ENCODE peak calls at places on chromosomes 11 and 22, in eight cellular contexts. V, K, I, A, M, E, F and S are unnamed samples.

GRCh38 chr22:48709453-48709852 is 1118.2 kb downstream of the BRD1 start:
- DNase-seq in K (no peak), M (no peak), A (no peak), E (peak), F (no peak), V (no peak), I (no peak), S (no peak)

GRCh38 chr11:75103380-75104026 is 6.8 kb upstream of the OR2AT4 start:
- DNase-seq in I (no peak), V (no peak), E (no peak), A (no peak), M (no peak), F (no peak), K (no peak), S (peak)

GRCh38 chr11:65380460-65381126 is 1.9 kb downstream of the SLC25A45 start:
- DNase-seq in V (no peak), K (peak), M (no peak), I (no peak), F (no peak), A (no peak), E (no peak), S (no peak)

GRCh38 chr11:57566035-57566504 is 1.4 kb downstream of the UBE2L6 start:
- DNase-seq in M (no peak), F (peak), A (no peak), E (no peak), I (no peak), K (no peak), V (no peak), S (peak)

GRCh38 chr22:50612715-50613221 is 12.2 kb downstream of the MAPK8IP2 start:
- DNase-seq in A (no peak), E (peak), F (no peak), M (no peak), V (no peak), K (peak), I (peak), S (no peak)

GRCh38 chr11:107752954-107753822 is 41.3 kb upstream of the SLN start:
- DNase-seq in E (no peak), A (no peak), K (no peak), M (no peak), I (no peak), V (no peak), F (no peak), S (no peak)

GRCh38 chr11:119728226-119728626 is 774 bp downstream of the NECTIN1 start:
- DNase-seq in F (no peak), E (peak), V (no peak), I (no peak), M (no peak), A (no peak), K (no peak), S (no peak)

GRCh38 chr22:44317163-44317455 is 4.4 kb upstream of the SHISAL1 start:
- DNase-seq in I (no peak), K (no peak), M (no peak), F (no peak), E (no peak), A (no peak), V (no peak), S (no peak)

GRCh38 chr22:29071261-29072045 is 1.4 kb upstream of the KREMEN1 start:
- DNase-seq in V (peak), M (peak), F (peak), K (peak), E (peak), A (no peak), I (peak), S (no peak)

GRCh38 chr11:101860694-101861371 is 54.0 kb upstream of the CEP126 start:
- DNase-seq in F (peak), A (peak), I (no peak), V (no peak), E (no peak), M (peak), K (peak), S (no peak)

GRCh38 chr11:100984668-100985067 is 144.9 kb downstream of the PGR start:
- DNase-seq in M (no peak), A (no peak), E (no peak), I (no peak), K (no peak), V (no peak), F (no peak), S (no peak)

GRCh38 chr11:10455637-10456487 is 798 bp downstream of the AMPD3 start:
- DNase-seq in M (no peak), E (peak), I (peak), K (peak), V (no peak), F (peak), A (peak), S (peak)

GRCh38 chr11:87600938-87601337 is 563.2 kb downstream of the TMEM135 start:
- DNase-seq in I (no peak), E (no peak), K (no peak), M (no peak), F (no peak), A (no peak), V (no peak), S (no peak)

DNA sequence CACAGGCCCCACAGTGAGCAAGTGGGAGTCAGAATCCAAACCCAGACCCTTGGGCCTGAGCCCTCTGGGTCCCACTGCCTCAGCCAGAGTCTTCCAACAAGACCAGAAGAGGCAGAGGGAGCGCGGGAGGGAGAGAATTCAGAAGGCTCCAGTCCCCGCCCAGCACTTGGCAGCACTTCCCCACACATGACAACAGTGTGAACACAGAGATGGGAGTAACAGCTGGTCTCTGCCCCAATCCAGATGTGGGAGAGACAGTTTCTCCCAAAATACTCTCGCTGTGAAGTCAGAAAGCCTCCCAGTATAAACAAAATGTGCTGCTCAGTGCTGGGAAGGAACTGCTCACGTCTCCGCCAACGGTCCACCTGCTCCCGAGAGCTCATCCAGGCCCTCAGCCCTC is 219.9 kb downstream of the MN1 start:
- DNase-seq in K (no peak), A (no peak), E (peak), M (peak), I (no peak), V (peak), F (peak), S (no peak)
- TF ChIP-seq POLR2AphosphoS5 in K (no peak), A (no peak), E (no peak), M (no peak), I (no peak), V (no peak), F (peak), S (no peak)

GRCh38 chr22:35480143-35480542 is 60.5 kb upstream of the RASD2 start:
- DNase-seq in M (peak), V (no peak), I (no peak), E (peak), K (no peak), A (no peak), F (peak), S (no peak)
- TF ChIP-seq POLR2AphosphoS5 in M (no peak), V (no peak), I (no peak), E (no peak), K (no peak), A (no peak), F (peak), S (no peak)

GRCh38 chr22:22158207-22158816 is 86.3 kb upstream of the VPREB1 start:
- DNase-seq in V (no peak), A (no peak), F (no peak), I (no peak), K (no peak), E (no peak), M (no peak), S (no peak)
- TF ChIP-seq POLR2AphosphoS5 in V (no peak), A (no peak), F (no peak), I (no peak), K (no peak), E (no peak), M (no peak), S (no peak)

GRCh38 chr11:47523491-47524199 is 29.3 kb downstream of the CELF1 start:
- DNase-seq in E (no peak), V (no peak), K (no peak), F (no peak), I (no peak), A (no peak), M (no peak), S (no peak)
- TF ChIP-seq POLR2AphosphoS5 in E (no peak), V (no peak), K (no peak), F (peak), I (no peak), A (no peak), M (no peak), S (no peak)

GRCh38 chr22:31247726-31248125 is 35.6 kb downstream of the LIMK2 start:
- DNase-seq in M (no peak), A (no peak), V (no peak), I (no peak), F (no peak), K (no peak), E (no peak), S (no peak)

GRCh38 chr22:31246687-31247086 is 34.6 kb downstream of the LIMK2 start:
- DNase-seq in M (no peak), K (no peak), F (no peak), V (no peak), E (no peak), I (no peak), A (no peak), S (no peak)

GRCh38 chr22:31250740-31251330 is 38.7 kb downstream of the LIMK2 start:
- DNase-seq in F (no peak), V (no peak), K (no peak), M (peak), E (no peak), A (no peak), I (no peak), S (no peak)

GRCh38 chr22:31248965-31249940 is 37.2 kb downstream of the LIMK2 start:
- DNase-seq in K (no peak), I (no peak), F (no peak), V (no peak), E (no peak), A (no peak), M (peak), S (no peak)

GRCh38 chr22:31248138-31248745 is 36.1 kb downstream of the LIMK2 start:
- DNase-seq in M (peak), E (peak), I (no peak), F (peak), K (peak), A (no peak), V (peak), S (no peak)
- TF ChIP-seq POLR2AphosphoS5 in M (peak), E (peak), I (no peak), F (peak), K (no peak), A (no peak), V (no peak), S (no peak)

GRCh38 chr22:46198274-46198673 is 47.9 kb downstream of the PPARA start:
- DNase-seq in K (no peak), M (no peak), F (no peak), A (no peak), I (no peak), E (no peak), V (no peak), S (no peak)

GRCh38 chr22:46192210-46192993 is 42.1 kb downstream of the PPARA start:
- DNase-seq in V (no peak), E (no peak), F (no peak), M (no peak), K (no peak), A (no peak), I (no peak), S (no peak)

GRCh38 chr22:46196268-46196667 is 45.9 kb downstream of the PPARA start:
- DNase-seq in E (no peak), F (peak), K (no peak), M (no peak), I (no peak), V (no peak), A (no peak), S (no peak)

GRCh38 chr22:46195487-46196165 is 45.3 kb downstream of the PPARA start:
- DNase-seq in A (no peak), I (no peak), M (no peak), V (no peak), E (no peak), K (no peak), F (peak), S (no peak)

GRCh38 chr22:46193898-46194310 is 43.6 kb downstream of the PPARA start:
- DNase-seq in M (no peak), K (no peak), E (no peak), A (no peak), I (no peak), F (no peak), V (no peak), S (no peak)
- TF ChIP-seq POLR2AphosphoS5 in M (no peak), K (no peak), E (no peak), A (no peak), I (no peak), F (no peak), V (no peak), S (no peak)

GRCh38 chr11:6928916-6929315 is 2.7 kb downstream of the ZNF215 start:
- DNase-seq in V (no peak), M (no peak), K (no peak), F (no peak), A (no peak), I (no peak), E (no peak), S (no peak)

GRCh38 chr11:6925636-6926207 is 504 bp upstream of the ZNF215 start:
- DNase-seq in E (no peak), F (no peak), I (no peak), V (no peak), K (peak), M (no peak), A (peak), S (no peak)

GRCh38 chr11:6925007-6925577 is 1.1 kb upstream of the ZNF215 start:
- DNase-seq in A (no peak), K (no peak), F (no peak), I (no peak), M (no peak), V (no peak), E (no peak), S (no peak)

GRCh38 chr11:6927030-6927617 is 898 bp downstream of the ZNF215 start:
- DNase-seq in A (peak), V (no peak), E (no peak), K (peak), F (no peak), M (no peak), I (peak), S (peak)

DNA sequence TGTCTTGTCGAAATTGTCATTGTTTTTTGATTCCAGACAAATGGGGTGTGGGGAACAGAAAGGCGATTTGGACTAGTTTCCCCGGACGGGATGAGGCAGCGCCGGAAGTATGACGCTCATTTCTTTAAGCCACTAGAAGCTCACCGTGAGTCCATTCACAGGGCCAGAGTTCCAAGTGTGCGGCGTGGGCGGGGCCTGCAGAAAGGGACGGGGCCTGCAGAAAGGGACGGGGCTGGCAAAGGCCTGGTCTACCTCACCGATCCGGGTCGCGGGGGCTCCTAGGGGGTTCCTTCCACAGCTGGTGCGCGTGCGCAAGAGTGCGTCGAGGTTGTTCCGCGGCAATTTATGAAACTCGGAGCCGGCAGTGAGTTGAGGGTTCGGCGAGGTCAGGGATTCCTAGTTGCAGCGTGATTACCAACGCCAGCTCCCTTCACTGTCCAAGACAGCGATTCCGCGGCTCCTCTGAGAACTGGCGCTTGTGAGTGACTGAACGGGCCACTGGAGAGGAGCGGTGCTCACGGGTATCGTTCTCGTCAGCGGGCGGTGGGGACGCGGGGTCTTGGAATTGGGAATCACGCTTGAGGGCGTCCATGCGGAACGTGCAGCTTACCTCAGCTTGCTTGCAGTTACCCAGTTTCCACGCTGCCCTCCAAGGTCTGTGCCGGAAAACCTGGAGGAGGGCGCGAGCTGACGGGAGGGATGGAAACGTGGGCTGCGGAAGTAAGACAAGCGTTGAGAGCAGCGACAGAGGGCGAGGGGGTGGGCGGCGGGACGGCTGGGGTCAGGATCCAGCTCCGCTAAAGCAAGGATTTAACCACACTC is at the start of gene ZNF215:
- DNase-seq in K (peak), I (peak), M (peak), A (peak), E (peak), F (peak), V (peak), S (no peak)
- TF ChIP-seq POLR2AphosphoS5 in K (peak), I (no peak), M (no peak), A (peak), E (no peak), F (no peak), V (no peak), S (no peak)

DNA sequence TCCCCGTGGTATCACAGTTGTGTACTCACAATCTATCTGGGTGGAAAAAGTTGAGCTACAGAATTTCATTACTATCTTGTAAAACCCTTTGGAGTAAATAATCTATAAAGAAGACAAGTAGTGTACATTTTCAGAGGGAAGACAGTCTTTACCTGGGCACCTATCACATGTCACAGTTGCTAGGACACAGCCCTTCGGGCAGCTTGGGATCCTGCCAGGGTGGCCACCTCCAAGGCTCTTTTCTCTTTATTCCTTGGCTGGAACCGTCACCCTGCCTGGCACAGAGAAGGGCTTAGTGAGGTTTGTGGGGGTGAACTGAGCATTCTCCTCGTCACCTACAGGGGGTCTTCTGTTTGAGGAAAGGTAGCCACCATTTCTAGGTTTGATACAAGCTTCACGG is 23.6 kb downstream of the LRRC74B start:
- DNase-seq in A (no peak), K (no peak), E (no peak), F (no peak), V (no peak), M (no peak), I (no peak), S (no peak)
- TF ChIP-seq POLR2AphosphoS5 in A (no peak), K (no peak), E (no peak), F (no peak), V (no peak), M (no peak), I (no peak), S (no peak)

GRCh38 chr11:94924074-94925031 is 49.0 kb downstream of the CWC15 start:
- DNase-seq in I (no peak), M (no peak), A (no peak), E (no peak), F (no peak), V (no peak), K (no peak), S (no peak)

GRCh38 chr11:94926271-94926625 is 47.1 kb downstream of the CWC15 start:
- DNase-seq in A (no peak), K (no peak), V (no peak), I (no peak), F (no peak), E (no peak), M (no peak), S (no peak)

GRCh38 chr11:94928146-94928995 is 45.0 kb downstream of the CWC15 start:
- DNase-seq in A (no peak), I (no peak), E (no peak), V (no peak), F (no peak), K (no peak), M (no peak), S (no peak)

GRCh38 chr11:94925422-94926270 is 47.7 kb downstream of the CWC15 start:
- DNase-seq in I (no peak), E (no peak), V (no peak), A (no peak), K (no peak), M (no peak), F (no peak), S (no peak)

GRCh38 chr11:94926698-94927237 is 46.6 kb downstream of the CWC15 start:
- DNase-seq in V (peak), K (peak), A (no peak), F (peak), E (no peak), I (no peak), M (peak), S (no peak)
- TF ChIP-seq POLR2AphosphoS5 in V (no peak), K (no peak), A (no peak), F (peak), E (peak), I (no peak), M (peak), S (no peak)